ENCODE peak calls at places on chromosome X, in four cellular contexts. Q is astrocyte of the spinal cord, V is choroid plexus epithelial cell, A is fibroblast of lung. J is an unnamed sample.

GRCh38 chrX:38080808-38081207 is 74.5 kb downstream of the SYTL5 start:
- DNase-seq in V (no peak), Q (no peak), A (no peak), J (no peak)

GRCh38 chrX:119693032-119693995 is at the start of gene SEPTIN6:
- DNase-seq in A (peak; percentile 58), Q (peak; percentile 75), V (peak; percentile 72), J (peak; percentile 43)

GRCh38 chrX:145405012-145405411 is 157.7 kb downstream of the SPANXN1 start:
- DNase-seq in A (peak; percentile 25), V (peak; percentile 13), Q (peak; percentile 28), J (peak; percentile 14)

GRCh38 chrX:36867143-36867542 is 141.0 kb upstream of the FAM47C start:
- DNase-seq in V (peak; percentile 41), Q (peak; percentile 20), A (peak; percentile 34), J (peak; percentile 33)

GRCh38 chrX:110172215-110172614 is 145.7 kb downstream of the AMMECR1 start:
- DNase-seq in Q (no peak), V (no peak), A (no peak), J (no peak)

GRCh38 chrX:68822641-68823410 is 6.0 kb upstream of the EFNB1 start:
- DNase-seq in V (peak; percentile 72), Q (peak; percentile 40), A (peak; percentile 59), J (peak; percentile 72)

GRCh38 chrX:2631743-2632532 is 59.2 kb upstream of the CD99 start:
- DNase-seq in Q (no peak), V (no peak), A (no peak), J (no peak)

GRCh38 chrX:68841251-68842049 is 12.6 kb downstream of the EFNB1 start:
- DNase-seq in V (no peak), A (no peak), Q (no peak), J (no peak)

GRCh38 chrX:37047776-37048175 is 39.6 kb downstream of the FAM47C start:
- DNase-seq in Q (no peak), A (no peak), V (no peak), J (no peak)

GRCh38 chrX:115894087-115894486 is 276.5 kb upstream of the AGTR2 start:
- DNase-seq in A (no peak), V (peak; percentile 4), Q (peak; percentile 52), J (peak; percentile 77)

GRCh38 chrX:109089359-109089758 is 353.0 kb upstream of the IRS4 start:
- DNase-seq in V (no peak), Q (no peak), A (no peak), J (no peak)

GRCh38 chrX:154908821-154909220 is 22.7 kb downstream of the F8A1 start:
- DNase-seq in A (no peak), Q (no peak), V (no peak), J (no peak)

GRCh38 chrX:111098874-111099273 is 2.9 kb downstream of the PAK3 start:
- DNase-seq in V (peak; percentile 4), Q (peak; percentile 25), A (peak; percentile 3), J (no peak)

GRCh38 chrX:19966056-19966455 is 24.8 kb downstream of the BCLAF3 start:
- DNase-seq in A (no peak), Q (no peak), V (no peak), J (no peak)

GRCh38 chrX:41178201-41178600 is 93.0 kb downstream of the USP9X start:
- DNase-seq in A (no peak), Q (no peak), V (no peak), J (no peak)

GRCh38 chrX:153900806-153901752 is 3.4 kb upstream of the AVPR2 start:
- DNase-seq in Q (peak; percentile 33), A (peak; percentile 61), V (peak; percentile 83), J (peak; percentile 75)

GRCh38 chrX:11967986-11968385 is 170.3 kb upstream of the FRMPD4 start:
- DNase-seq in A (no peak), Q (no peak), V (no peak), J (peak; percentile 41)

GRCh38 chrX:68018248-68019203 is 414.8 kb downstream of the OPHN1 start:
- DNase-seq in A (peak; percentile 1), V (peak; percentile 23), Q (peak; percentile 10), J (peak; percentile 28)

DNA sequence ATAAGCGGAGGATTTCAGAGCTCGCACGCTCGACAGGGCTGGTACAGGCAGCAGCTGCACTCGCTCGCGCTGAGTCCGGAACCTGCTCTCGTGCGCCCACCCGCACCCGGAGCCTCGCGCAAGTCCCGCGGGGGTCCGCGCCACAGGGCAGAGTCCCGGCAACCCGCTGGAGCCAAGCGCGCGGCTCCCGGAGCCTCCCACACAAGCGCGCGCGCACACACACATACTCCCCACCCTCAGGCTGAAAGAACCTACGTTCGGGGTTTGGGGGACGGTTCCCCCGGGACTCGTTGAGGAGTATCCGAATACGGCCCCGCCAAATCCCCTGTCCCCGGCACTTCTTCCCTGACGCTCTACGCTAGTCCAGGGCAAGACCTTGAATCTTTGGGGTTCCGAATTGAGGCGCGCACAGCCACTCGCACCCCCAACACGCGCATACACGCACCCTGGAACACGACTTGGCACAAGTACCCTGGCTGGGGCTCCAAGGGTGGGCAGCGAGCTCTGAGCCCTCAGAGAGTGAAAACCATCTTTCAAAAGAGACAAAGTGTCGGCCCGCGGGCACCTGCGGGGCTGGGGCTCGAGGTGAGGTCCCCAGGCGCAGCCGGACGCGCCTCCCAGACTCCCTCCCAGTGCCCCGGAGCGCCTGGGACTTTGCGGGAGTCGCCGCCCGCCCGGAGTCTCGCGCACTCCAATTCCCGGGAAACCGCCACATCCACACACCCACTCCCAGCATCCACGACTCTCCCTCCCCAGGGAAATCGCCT is 942 bp downstream of the ANOS1 start:
- DNase-seq in A (no peak), Q (no peak), V (no peak), J (no peak)
- H3K4me3 ChIP-seq in A (peak overlapping the region; percentile 7), Q (peak overlapping the region; percentile 43), V (no peak overlapping the region), J (no peak overlapping the region)

GRCh38 chrX:144219035-144219434 is 335.2 kb downstream of the UBE2NL start:
- DNase-seq in Q (no peak), V (no peak), A (no peak), J (no peak)
- TF ChIP-seq CTCF in Q (no peak), V (no peak), A (no peak), J (no peak)

GRCh38 chrX:123728554-123728953 is 4.3 kb downstream of the THOC2 start:
- DNase-seq in Q (no peak), V (no peak), A (no peak), J (no peak)
- H3K4me3 ChIP-seq in Q (no peak overlapping the region), V (no peak overlapping the region), A (no peak overlapping the region), J (no peak overlapping the region)

GRCh38 chrX:17839269-17839668 is 21.8 kb downstream of the RAI2 start:
- DNase-seq in Q (no peak), V (no peak), A (no peak), J (no peak)
- TF ChIP-seq CTCF in Q (no peak), V (peak; percentile 24), A (no peak), J (peak; percentile 13)

DNA sequence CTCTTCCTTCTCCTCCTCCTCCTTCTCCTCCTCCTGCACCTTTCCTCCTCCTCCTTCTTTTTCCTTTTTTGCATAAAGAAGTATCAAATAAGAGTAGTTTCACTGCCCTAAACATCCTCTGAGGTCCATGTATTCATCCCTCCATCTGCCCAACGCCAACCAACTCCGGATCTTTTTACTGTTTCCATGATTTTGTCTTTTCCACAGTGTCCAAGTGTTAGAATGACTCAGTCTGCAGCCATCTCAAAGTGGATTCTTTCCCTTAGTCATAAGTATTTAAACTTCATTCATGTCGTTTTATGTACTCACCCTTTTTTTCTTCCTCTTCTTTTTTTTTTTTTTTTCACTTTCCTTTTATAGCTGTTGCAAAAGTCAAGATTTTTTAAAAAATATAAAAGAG is 12.9 kb downstream of the CSF2RA start:
- DNase-seq in V (no peak), Q (no peak), A (no peak), J (no peak)
- H3K4me3 ChIP-seq in V (no peak overlapping the region), Q (no peak overlapping the region), A (no peak overlapping the region), J (no peak overlapping the region)

DNA sequence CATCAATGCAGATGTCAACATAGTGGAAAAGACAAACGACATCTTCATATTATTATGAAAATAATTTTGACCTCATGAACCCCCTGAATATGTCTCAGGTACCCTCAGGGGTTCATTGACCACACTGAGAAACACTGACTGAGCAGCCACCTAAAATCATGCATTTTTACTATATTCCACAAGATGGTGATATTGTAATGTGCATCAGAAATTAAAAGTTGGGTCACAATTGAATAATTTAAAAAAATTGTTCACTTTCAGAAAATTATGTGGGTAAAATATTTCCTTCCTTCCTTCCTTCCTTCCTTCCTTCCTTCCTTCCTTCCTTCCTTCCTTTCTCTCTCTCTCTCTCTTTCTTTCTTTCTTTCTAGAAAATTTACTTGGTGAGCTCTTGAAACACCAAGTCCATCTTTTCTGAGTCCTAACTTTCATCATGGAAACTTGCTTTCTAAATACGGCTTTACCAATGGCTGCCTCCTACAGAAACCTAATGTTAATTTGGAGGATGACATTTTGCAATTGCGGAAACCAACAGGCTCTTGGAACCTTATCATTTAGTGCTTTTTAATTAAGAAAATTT is 103.6 kb downstream of the RTL3 start:
- DNase-seq in V (peak; percentile 13), A (peak; percentile 2), Q (peak; percentile 15), J (peak; percentile 19)
- TF ChIP-seq CTCF in V (peak; percentile 53), A (peak; percentile 18), Q (peak; percentile 31), J (peak; percentile 49)

GRCh38 chrX:136199365-136199764 is 51.8 kb downstream of the MAP7D3 start:
- DNase-seq in A (peak; percentile 56), V (no peak), Q (no peak), J (no peak)
- H3K4me3 ChIP-seq in A (no peak overlapping the region), V (no peak overlapping the region), Q (no peak overlapping the region), J (no peak overlapping the region)